ENCODE peak calls at places on chromosomes 6 and 20, in six cellular contexts. One of them, this sample, is unnamed.

GRCh38 chr20:1718604-1719384 is 61.2 kb upstream of the SIRPG start:
- DNase-seq in GM13977: no peak
- DNase-seq in HEK293T: no peak
- DNase-seq in endothelial cell: no peak
- DNase-seq in WTC11: no peak
- DNase-seq in stimulated activated CD8-positive, alpha-beta memory T cell treated with anti-CD3 and anti-CD28 coated beads, Interleukin-4, amount 100 ng/mL, for 48 hours: no peak
- DNase-seq in this sample: no peak

GRCh38 chr20:60102665-60103210 is 144.5 kb downstream of the CDH26 start:
- DNase-seq in GM13977: no peak
- DNase-seq in HEK293T: no peak
- DNase-seq in endothelial cell: no peak
- DNase-seq in WTC11: no peak
- DNase-seq in stimulated activated CD8-positive, alpha-beta memory T cell treated with anti-CD3 and anti-CD28 coated beads, Interleukin-4, amount 100 ng/mL, for 48 hours: no peak
- DNase-seq in this sample: no peak

GRCh38 chr6:118776607-118777549 is 117.1 kb upstream of the ASF1A start:
- DNase-seq in GM13977: peak
- DNase-seq in HEK293T: peak
- DNase-seq in endothelial cell: peak
- DNase-seq in WTC11: peak
- DNase-seq in stimulated activated CD8-positive, alpha-beta memory T cell treated with anti-CD3 and anti-CD28 coated beads, Interleukin-4, amount 100 ng/mL, for 48 hours: peak
- DNase-seq in this sample: peak

GRCh38 chr6:14079433-14079832 is 38.1 kb upstream of the CD83 start:
- DNase-seq in GM13977: no peak
- DNase-seq in HEK293T: no peak
- DNase-seq in endothelial cell: no peak
- DNase-seq in WTC11: no peak
- DNase-seq in stimulated activated CD8-positive, alpha-beta memory T cell treated with anti-CD3 and anti-CD28 coated beads, Interleukin-4, amount 100 ng/mL, for 48 hours: peak
- DNase-seq in this sample: no peak

GRCh38 chr6:135115411-135116293 is 61.0 kb upstream of the HBS1L start:
- DNase-seq in GM13977: no peak
- DNase-seq in HEK293T: no peak
- DNase-seq in endothelial cell: no peak
- DNase-seq in WTC11: no peak
- DNase-seq in stimulated activated CD8-positive, alpha-beta memory T cell treated with anti-CD3 and anti-CD28 coated beads, Interleukin-4, amount 100 ng/mL, for 48 hours: no peak
- DNase-seq in this sample: no peak

GRCh38 chr6:11009353-11009752 is 34.8 kb downstream of the ELOVL2 start:
- DNase-seq in GM13977: peak
- DNase-seq in HEK293T: no peak
- DNase-seq in endothelial cell: no peak
- DNase-seq in WTC11: no peak
- DNase-seq in stimulated activated CD8-positive, alpha-beta memory T cell treated with anti-CD3 and anti-CD28 coated beads, Interleukin-4, amount 100 ng/mL, for 48 hours: no peak
- DNase-seq in this sample: no peak

GRCh38 chr6:34360556-34360955 is 31.9 kb downstream of the NUDT3 start:
- DNase-seq in GM13977: no peak
- DNase-seq in HEK293T: no peak
- DNase-seq in endothelial cell: no peak
- DNase-seq in WTC11: no peak
- DNase-seq in stimulated activated CD8-positive, alpha-beta memory T cell treated with anti-CD3 and anti-CD28 coated beads, Interleukin-4, amount 100 ng/mL, for 48 hours: no peak
- DNase-seq in this sample: no peak

GRCh38 chr6:96502915-96503314 is 18.7 kb upstream of the UFL1 start:
- DNase-seq in GM13977: no peak
- DNase-seq in HEK293T: no peak
- DNase-seq in endothelial cell: no peak
- DNase-seq in WTC11: no peak
- DNase-seq in stimulated activated CD8-positive, alpha-beta memory T cell treated with anti-CD3 and anti-CD28 coated beads, Interleukin-4, amount 100 ng/mL, for 48 hours: no peak
- DNase-seq in this sample: no peak

GRCh38 chr6:137811121-137811911 is 55.7 kb upstream of the TNFAIP3 start:
- DNase-seq in GM13977: peak
- DNase-seq in HEK293T: peak
- DNase-seq in endothelial cell: peak
- DNase-seq in WTC11: no peak
- DNase-seq in stimulated activated CD8-positive, alpha-beta memory T cell treated with anti-CD3 and anti-CD28 coated beads, Interleukin-4, amount 100 ng/mL, for 48 hours: peak
- DNase-seq in this sample: peak

GRCh38 chr20:19812056-19812455 is 54.0 kb downstream of the RIN2 start:
- DNase-seq in GM13977: no peak
- DNase-seq in HEK293T: no peak
- DNase-seq in endothelial cell: no peak
- DNase-seq in WTC11: no peak
- DNase-seq in stimulated activated CD8-positive, alpha-beta memory T cell treated with anti-CD3 and anti-CD28 coated beads, Interleukin-4, amount 100 ng/mL, for 48 hours: no peak
- DNase-seq in this sample: no peak

GRCh38 chr6:127117979-127118504 is 429 bp upstream of the RSPO3 start:
- DNase-seq in GM13977: no peak
- DNase-seq in HEK293T: peak
- DNase-seq in endothelial cell: peak
- DNase-seq in WTC11: peak
- DNase-seq in stimulated activated CD8-positive, alpha-beta memory T cell treated with anti-CD3 and anti-CD28 coated beads, Interleukin-4, amount 100 ng/mL, for 48 hours: no peak
- DNase-seq in this sample: no peak

GRCh38 chr20:57326667-57327455 is 2.7 kb upstream of the SPO11 start:
- DNase-seq in GM13977: no peak
- DNase-seq in HEK293T: no peak
- DNase-seq in endothelial cell: no peak
- DNase-seq in WTC11: peak
- DNase-seq in stimulated activated CD8-positive, alpha-beta memory T cell treated with anti-CD3 and anti-CD28 coated beads, Interleukin-4, amount 100 ng/mL, for 48 hours: no peak
- DNase-seq in this sample: no peak

GRCh38 chr20:34954905-34955231 is 738 bp downstream of the GSS start:
- DNase-seq in GM13977: no peak
- DNase-seq in HEK293T: peak
- DNase-seq in endothelial cell: peak
- DNase-seq in WTC11: peak
- DNase-seq in stimulated activated CD8-positive, alpha-beta memory T cell treated with anti-CD3 and anti-CD28 coated beads, Interleukin-4, amount 100 ng/mL, for 48 hours: peak
- DNase-seq in this sample: peak

GRCh38 chr6:136066005-136066404 is 184.1 kb downstream of the MTFR2 start:
- DNase-seq in GM13977: no peak
- DNase-seq in HEK293T: no peak
- DNase-seq in endothelial cell: no peak
- DNase-seq in WTC11: no peak
- DNase-seq in stimulated activated CD8-positive, alpha-beta memory T cell treated with anti-CD3 and anti-CD28 coated beads, Interleukin-4, amount 100 ng/mL, for 48 hours: no peak
- DNase-seq in this sample: no peak

GRCh38 chr6:33064723-33065122 is 8.7 kb downstream of the HLA-DPA1 start:
- DNase-seq in GM13977: no peak
- DNase-seq in HEK293T: no peak
- DNase-seq in endothelial cell: no peak
- DNase-seq in WTC11: no peak
- DNase-seq in stimulated activated CD8-positive, alpha-beta memory T cell treated with anti-CD3 and anti-CD28 coated beads, Interleukin-4, amount 100 ng/mL, for 48 hours: no peak
- DNase-seq in this sample: no peak

GRCh38 chr20:57545927-57546662 is 14.8 kb upstream of the PCK1 start:
- DNase-seq in GM13977: no peak
- DNase-seq in HEK293T: no peak
- DNase-seq in endothelial cell: no peak
- DNase-seq in WTC11: no peak
- DNase-seq in stimulated activated CD8-positive, alpha-beta memory T cell treated with anti-CD3 and anti-CD28 coated beads, Interleukin-4, amount 100 ng/mL, for 48 hours: no peak
- DNase-seq in this sample: no peak

GRCh38 chr6:153032255-153032882 is 29.9 kb upstream of the MTRF1L start:
- DNase-seq in GM13977: no peak
- DNase-seq in HEK293T: no peak
- DNase-seq in endothelial cell: no peak
- DNase-seq in WTC11: no peak
- DNase-seq in stimulated activated CD8-positive, alpha-beta memory T cell treated with anti-CD3 and anti-CD28 coated beads, Interleukin-4, amount 100 ng/mL, for 48 hours: no peak
- DNase-seq in this sample: peak

GRCh38 chr20:58822175-58822574 is 28.5 kb downstream of the GNAS-AS1 start:
- DNase-seq in GM13977: no peak
- DNase-seq in HEK293T: no peak
- DNase-seq in endothelial cell: no peak
- DNase-seq in WTC11: peak
- DNase-seq in stimulated activated CD8-positive, alpha-beta memory T cell treated with anti-CD3 and anti-CD28 coated beads, Interleukin-4, amount 100 ng/mL, for 48 hours: no peak
- DNase-seq in this sample: no peak

GRCh38 chr6:132812255-132812732 is 2.1 kb upstream of the RPS12 start:
- DNase-seq in GM13977: no peak
- DNase-seq in HEK293T: no peak
- DNase-seq in endothelial cell: no peak
- DNase-seq in WTC11: no peak
- DNase-seq in stimulated activated CD8-positive, alpha-beta memory T cell treated with anti-CD3 and anti-CD28 coated beads, Interleukin-4, amount 100 ng/mL, for 48 hours: no peak
- DNase-seq in this sample: peak

GRCh38 chr20:10978019-10978702 is 304.4 kb upstream of the JAG1 start:
- DNase-seq in GM13977: no peak
- DNase-seq in HEK293T: no peak
- DNase-seq in endothelial cell: no peak
- DNase-seq in WTC11: no peak
- DNase-seq in stimulated activated CD8-positive, alpha-beta memory T cell treated with anti-CD3 and anti-CD28 coated beads, Interleukin-4, amount 100 ng/mL, for 48 hours: no peak
- DNase-seq in this sample: no peak

GRCh38 chr6:111576302-111576701 is 29.4 kb downstream of the TRAF3IP2 start:
- DNase-seq in GM13977: no peak
- DNase-seq in HEK293T: no peak
- DNase-seq in endothelial cell: no peak
- DNase-seq in WTC11: no peak
- DNase-seq in stimulated activated CD8-positive, alpha-beta memory T cell treated with anti-CD3 and anti-CD28 coated beads, Interleukin-4, amount 100 ng/mL, for 48 hours: no peak
- DNase-seq in this sample: peak

GRCh38 chr6:139764498-139764986 is 390.1 kb upstream of the CITED2 start:
- DNase-seq in GM13977: peak
- DNase-seq in HEK293T: no peak
- DNase-seq in endothelial cell: no peak
- DNase-seq in WTC11: no peak
- DNase-seq in stimulated activated CD8-positive, alpha-beta memory T cell treated with anti-CD3 and anti-CD28 coated beads, Interleukin-4, amount 100 ng/mL, for 48 hours: no peak
- DNase-seq in this sample: peak

GRCh38 chr6:17012421-17013225 is 89.2 kb upstream of the STMND1 start:
- DNase-seq in GM13977: no peak
- DNase-seq in HEK293T: peak
- DNase-seq in endothelial cell: peak
- DNase-seq in WTC11: peak
- DNase-seq in stimulated activated CD8-positive, alpha-beta memory T cell treated with anti-CD3 and anti-CD28 coated beads, Interleukin-4, amount 100 ng/mL, for 48 hours: no peak
- DNase-seq in this sample: no peak

GRCh38 chr6:122755901-122756300 is 23.6 kb upstream of the FABP7 start:
- DNase-seq in GM13977: no peak
- DNase-seq in HEK293T: no peak
- DNase-seq in endothelial cell: no peak
- DNase-seq in WTC11: peak
- DNase-seq in stimulated activated CD8-positive, alpha-beta memory T cell treated with anti-CD3 and anti-CD28 coated beads, Interleukin-4, amount 100 ng/mL, for 48 hours: no peak
- DNase-seq in this sample: no peak

GRCh38 chr6:97198181-97198580 is 84.8 kb downstream of the MMS22L start:
- DNase-seq in GM13977: no peak
- DNase-seq in HEK293T: no peak
- DNase-seq in endothelial cell: no peak
- DNase-seq in WTC11: no peak
- DNase-seq in stimulated activated CD8-positive, alpha-beta memory T cell treated with anti-CD3 and anti-CD28 coated beads, Interleukin-4, amount 100 ng/mL, for 48 hours: no peak
- DNase-seq in this sample: no peak

GRCh38 chr6:159676804-159677203 is 16.2 kb downstream of the SOD2 start:
- DNase-seq in GM13977: no peak
- DNase-seq in HEK293T: no peak
- DNase-seq in endothelial cell: no peak
- DNase-seq in WTC11: no peak
- DNase-seq in stimulated activated CD8-positive, alpha-beta memory T cell treated with anti-CD3 and anti-CD28 coated beads, Interleukin-4, amount 100 ng/mL, for 48 hours: no peak
- DNase-seq in this sample: no peak

GRCh38 chr6:35011096-35012041 is 122.3 kb downstream of the ANKS1A start:
- DNase-seq in GM13977: peak
- DNase-seq in HEK293T: no peak
- DNase-seq in endothelial cell: no peak
- DNase-seq in WTC11: no peak
- DNase-seq in stimulated activated CD8-positive, alpha-beta memory T cell treated with anti-CD3 and anti-CD28 coated beads, Interleukin-4, amount 100 ng/mL, for 48 hours: peak
- DNase-seq in this sample: no peak

GRCh38 chr6:25359191-25359861 is 80.2 kb downstream of the CARMIL1 start:
- DNase-seq in GM13977: no peak
- DNase-seq in HEK293T: no peak
- DNase-seq in endothelial cell: no peak
- DNase-seq in WTC11: no peak
- DNase-seq in stimulated activated CD8-positive, alpha-beta memory T cell treated with anti-CD3 and anti-CD28 coated beads, Interleukin-4, amount 100 ng/mL, for 48 hours: no peak
- DNase-seq in this sample: no peak

GRCh38 chr20:34947336-34947735 is 8.3 kb downstream of the GSS start:
- DNase-seq in GM13977: no peak
- DNase-seq in HEK293T: no peak
- DNase-seq in endothelial cell: no peak
- DNase-seq in WTC11: no peak
- DNase-seq in stimulated activated CD8-positive, alpha-beta memory T cell treated with anti-CD3 and anti-CD28 coated beads, Interleukin-4, amount 100 ng/mL, for 48 hours: no peak
- DNase-seq in this sample: no peak

GRCh38 chr6:50655848-50656453 is 57.4 kb upstream of the TFAP2D start:
- DNase-seq in GM13977: peak
- DNase-seq in HEK293T: peak
- DNase-seq in endothelial cell: peak
- DNase-seq in WTC11: no peak
- DNase-seq in stimulated activated CD8-positive, alpha-beta memory T cell treated with anti-CD3 and anti-CD28 coated beads, Interleukin-4, amount 100 ng/mL, for 48 hours: no peak
- DNase-seq in this sample: peak

GRCh38 chr6:40999498-41000070 is 39.4 kb downstream of the UNC5CL start:
- DNase-seq in GM13977: peak
- DNase-seq in HEK293T: peak
- DNase-seq in endothelial cell: peak
- DNase-seq in WTC11: peak
- DNase-seq in stimulated activated CD8-positive, alpha-beta memory T cell treated with anti-CD3 and anti-CD28 coated beads, Interleukin-4, amount 100 ng/mL, for 48 hours: no peak
- DNase-seq in this sample: peak

GRCh38 chr6:53466257-53466656 is 78.6 kb downstream of the GCLC start:
- DNase-seq in GM13977: no peak
- DNase-seq in HEK293T: no peak
- DNase-seq in endothelial cell: no peak
- DNase-seq in WTC11: no peak
- DNase-seq in stimulated activated CD8-positive, alpha-beta memory T cell treated with anti-CD3 and anti-CD28 coated beads, Interleukin-4, amount 100 ng/mL, for 48 hours: no peak
- DNase-seq in this sample: no peak

GRCh38 chr6:42451146-42451594 is 556 bp downstream of the TRERF1 start:
- DNase-seq in GM13977: peak
- DNase-seq in HEK293T: no peak
- DNase-seq in endothelial cell: no peak
- DNase-seq in WTC11: no peak
- DNase-seq in stimulated activated CD8-positive, alpha-beta memory T cell treated with anti-CD3 and anti-CD28 coated beads, Interleukin-4, amount 100 ng/mL, for 48 hours: peak
- DNase-seq in this sample: peak

GRCh38 chr20:20024942-20025341 is 7.8 kb downstream of the NAA20 start:
- DNase-seq in GM13977: no peak
- DNase-seq in HEK293T: no peak
- DNase-seq in endothelial cell: no peak
- DNase-seq in WTC11: no peak
- DNase-seq in stimulated activated CD8-positive, alpha-beta memory T cell treated with anti-CD3 and anti-CD28 coated beads, Interleukin-4, amount 100 ng/mL, for 48 hours: no peak
- DNase-seq in this sample: no peak

GRCh38 chr20:276620-277495 is 13.7 kb downstream of the C20orf96 start:
- DNase-seq in GM13977: no peak
- DNase-seq in HEK293T: no peak
- DNase-seq in endothelial cell: no peak
- DNase-seq in WTC11: no peak
- DNase-seq in stimulated activated CD8-positive, alpha-beta memory T cell treated with anti-CD3 and anti-CD28 coated beads, Interleukin-4, amount 100 ng/mL, for 48 hours: no peak
- DNase-seq in this sample: no peak

GRCh38 chr20:60219984-60220540 is 261.8 kb downstream of the CDH26 start:
- DNase-seq in GM13977: no peak
- DNase-seq in HEK293T: no peak
- DNase-seq in endothelial cell: no peak
- DNase-seq in WTC11: no peak
- DNase-seq in stimulated activated CD8-positive, alpha-beta memory T cell treated with anti-CD3 and anti-CD28 coated beads, Interleukin-4, amount 100 ng/mL, for 48 hours: no peak
- DNase-seq in this sample: no peak

GRCh38 chr20:51411867-51412266 is 130.7 kb downstream of the NFATC2 start:
- DNase-seq in GM13977: no peak
- DNase-seq in HEK293T: no peak
- DNase-seq in endothelial cell: no peak
- DNase-seq in WTC11: no peak
- DNase-seq in stimulated activated CD8-positive, alpha-beta memory T cell treated with anti-CD3 and anti-CD28 coated beads, Interleukin-4, amount 100 ng/mL, for 48 hours: no peak
- DNase-seq in this sample: peak

GRCh38 chr6:20575691-20576451 is 41.6 kb downstream of the CDKAL1 start:
- DNase-seq in GM13977: no peak
- DNase-seq in HEK293T: no peak
- DNase-seq in endothelial cell: peak
- DNase-seq in WTC11: no peak
- DNase-seq in stimulated activated CD8-positive, alpha-beta memory T cell treated with anti-CD3 and anti-CD28 coated beads, Interleukin-4, amount 100 ng/mL, for 48 hours: no peak
- DNase-seq in this sample: no peak

GRCh38 chr6:18340781-18341551 is 46.2 kb upstream of the RNF144B start:
- DNase-seq in GM13977: no peak
- DNase-seq in HEK293T: no peak
- DNase-seq in endothelial cell: no peak
- DNase-seq in WTC11: no peak
- DNase-seq in stimulated activated CD8-positive, alpha-beta memory T cell treated with anti-CD3 and anti-CD28 coated beads, Interleukin-4, amount 100 ng/mL, for 48 hours: no peak
- DNase-seq in this sample: no peak

GRCh38 chr6:157089258-157089657 is 234.1 kb downstream of the TMEM242 start:
- DNase-seq in GM13977: no peak
- DNase-seq in HEK293T: peak
- DNase-seq in endothelial cell: peak
- DNase-seq in WTC11: peak
- DNase-seq in stimulated activated CD8-positive, alpha-beta memory T cell treated with anti-CD3 and anti-CD28 coated beads, Interleukin-4, amount 100 ng/mL, for 48 hours: no peak
- DNase-seq in this sample: no peak